ENCODE peak calls at places on chromosome 7, in seven cellular contexts. T is SK-N-SH, F is hepatocyte, V is neural progenitor cell, N is HCT116, B is OCI-LY7, R is GM23338. H is an unnamed sample.

GRCh38 chr7:135512135-135512887 is 2.4 kb upstream of the CNOT4 start:
- DNase-seq in T (peak; percentile 68), F (peak; percentile 63), V (peak; percentile 71), N (peak; percentile 78), B (peak; percentile 85), R (peak; percentile 89), H (peak; percentile 72)

GRCh38 chr7:91771394-91771793 is 109.1 kb downstream of the MTERF1 start:
- DNase-seq in T (no peak), F (no peak), V (no peak), N (no peak), B (no peak), R (no peak), H (peak; percentile 56)

GRCh38 chr7:43639858-43640491 is 57.1 kb downstream of the STK17A start:
- DNase-seq in T (no peak), F (peak; percentile 41), V (peak; percentile 87), N (no peak), B (no peak), R (no peak), H (peak; percentile 83)

GRCh38 chr7:150891740-150892139 is 39.4 kb downstream of the AOC1 start:
- DNase-seq in T (no peak), F (no peak), V (no peak), N (no peak), B (peak; percentile 74), R (no peak), H (no peak)

GRCh38 chr7:6705959-6706665 is 635 bp downstream of the ZNF12 start:
- DNase-seq in T (no peak), F (peak; percentile 66), V (peak; percentile 52), N (no peak), B (peak; percentile 42), R (peak; percentile 35), H (peak; percentile 74)

GRCh38 chr7:44505595-44505994 is 15.1 kb upstream of the NUDCD3 start:
- DNase-seq in T (no peak), F (no peak), V (no peak), N (no peak), B (no peak), R (no peak), H (no peak)

GRCh38 chr7:71694678-71695077 is 562.7 kb downstream of the GALNT17 start:
- DNase-seq in T (no peak), F (no peak), V (no peak), N (no peak), B (no peak), R (no peak), H (no peak)

GRCh38 chr7:151104411-151105235 is 18.3 kb downstream of the AGAP3 start:
- DNase-seq in T (no peak), F (no peak), V (peak; percentile 36), N (no peak), B (no peak), R (peak; percentile 91), H (peak; percentile 35)

GRCh38 chr7:115805458-115805857 is 225.1 kb downstream of the TFEC start:
- DNase-seq in T (no peak), F (no peak), V (no peak), N (no peak), B (no peak), R (no peak), H (peak; percentile 7)

GRCh38 chr7:34039033-34039432 is 133.7 kb downstream of the BMPER start:
- DNase-seq in T (no peak), F (no peak), V (no peak), N (no peak), B (no peak), R (no peak), H (peak; percentile 18)

GRCh38 chr7:127758845-127759244 is 106.9 kb downstream of the SND1 start:
- DNase-seq in T (no peak), F (no peak), V (no peak), N (no peak), B (no peak), R (no peak), H (no peak)

GRCh38 chr7:43491123-43491522 is 91.8 kb upstream of the STK17A start:
- DNase-seq in T (no peak), F (no peak), V (no peak), N (no peak), B (no peak), R (no peak), H (no peak)

GRCh38 chr7:36129048-36129534 is 24.0 kb upstream of the EEPD1 start:
- DNase-seq in T (no peak), F (peak; percentile 47), V (no peak), N (no peak), B (no peak), R (no peak), H (peak; percentile 83)

GRCh38 chr7:129990403-129991192 is 37.8 kb upstream of the UBE2H start:
- DNase-seq in T (no peak), F (no peak), V (peak; percentile 31), N (no peak), B (no peak), R (peak; percentile 32), H (peak; percentile 22)

GRCh38 chr7:26709210-26709990 is 155.0 kb downstream of the SKAP2 start:
- DNase-seq in T (no peak), F (no peak), V (no peak), N (no peak), B (no peak), R (no peak), H (no peak)

GRCh38 chr7:44811093-44811492 is 14.6 kb downstream of the PPIA start:
- DNase-seq in T (no peak), F (peak; percentile 34), V (no peak), N (no peak), B (no peak), R (no peak), H (peak; percentile 30)

GRCh38 chr7:77425151-77426051 is 9.3 kb upstream of the GSAP start:
- DNase-seq in T (peak; percentile 43), F (no peak), V (peak; percentile 77), N (peak; percentile 59), B (no peak), R (peak; percentile 73), H (peak; percentile 70)

GRCh38 chr7:80740778-80741545 is 102.5 kb downstream of the CD36 start:
- DNase-seq in T (no peak), F (no peak), V (no peak), N (no peak), B (no peak), R (peak; percentile 6), H (peak; percentile 77)

GRCh38 chr7:154672659-154673415 is 330.1 kb downstream of the PAXIP1 start:
- DNase-seq in T (no peak), F (no peak), V (no peak), N (no peak), B (no peak), R (no peak), H (no peak)

GRCh38 chr7:29957921-29958320 is 31.7 kb downstream of the SCRN1 start:
- DNase-seq in T (peak; percentile 50), F (no peak), V (no peak), N (no peak), B (peak; percentile 68), R (no peak), H (no peak)

GRCh38 chr7:149562602-149563001 is 65.0 kb upstream of the ZNF746 start:
- DNase-seq in T (no peak), F (no peak), V (no peak), N (no peak), B (no peak), R (no peak), H (peak; percentile 70)

GRCh38 chr7:33973235-33974015 is 68.1 kb downstream of the BMPER start:
- DNase-seq in T (no peak), F (no peak), V (no peak), N (no peak), B (no peak), R (no peak), H (no peak)

GRCh38 chr7:44167920-44168319 is 21.3 kb downstream of the GCK start:
- DNase-seq in T (no peak), F (no peak), V (no peak), N (no peak), B (peak; percentile 52), R (no peak), H (no peak)

GRCh38 chr7:107047902-107048782 is 3.6 kb downstream of the PRKAR2B start:
- DNase-seq in T (peak; percentile 25), F (no peak), V (no peak), N (no peak), B (peak; percentile 58), R (peak; percentile 74), H (no peak)

GRCh38 chr7:105602325-105603305 is 21.3 kb upstream of the EFCAB10 start:
- DNase-seq in T (no peak), F (no peak), V (no peak), N (no peak), B (no peak), R (no peak), H (peak; percentile 26)

GRCh38 chr7:31664890-31665289 is 22.1 kb upstream of the PPP1R17 start:
- DNase-seq in T (no peak), F (no peak), V (no peak), N (no peak), B (no peak), R (no peak), H (no peak)

GRCh38 chr7:126803990-126804389 is 448.8 kb downstream of the GRM8 start:
- DNase-seq in T (peak; percentile 59), F (peak; percentile 21), V (no peak), N (no peak), B (no peak), R (no peak), H (no peak)

GRCh38 chr7:69114374-69114773 is 483.9 kb upstream of the AUTS2 start:
- DNase-seq in T (no peak), F (no peak), V (no peak), N (no peak), B (no peak), R (no peak), H (peak; percentile 3)
- H4K20me1 ChIP-seq in T (no peaks in the 10 kb centered on the region), F (no peaks in the 10 kb centered on the region), V (no peaks in the 10 kb centered on the region), N (no peaks in the 10 kb centered on the region), B (no peaks in the 10 kb centered on the region), R (no peaks in the 10 kb centered on the region), H (no peaks in the 10 kb centered on the region)

GRCh38 chr7:100583132-100584045 is 2.5 kb downstream of the LRCH4 start:
- DNase-seq in T (no peak), F (peak; percentile 77), V (no peak), N (no peak), B (peak; percentile 82), R (peak; percentile 40), H (no peak)
- TF ChIP-seq EZH2phosphoT487 in T (no peak), F (no peak), V (no peak), N (no peak), B (no peak), R (no peak), H (no peak)

DNA sequence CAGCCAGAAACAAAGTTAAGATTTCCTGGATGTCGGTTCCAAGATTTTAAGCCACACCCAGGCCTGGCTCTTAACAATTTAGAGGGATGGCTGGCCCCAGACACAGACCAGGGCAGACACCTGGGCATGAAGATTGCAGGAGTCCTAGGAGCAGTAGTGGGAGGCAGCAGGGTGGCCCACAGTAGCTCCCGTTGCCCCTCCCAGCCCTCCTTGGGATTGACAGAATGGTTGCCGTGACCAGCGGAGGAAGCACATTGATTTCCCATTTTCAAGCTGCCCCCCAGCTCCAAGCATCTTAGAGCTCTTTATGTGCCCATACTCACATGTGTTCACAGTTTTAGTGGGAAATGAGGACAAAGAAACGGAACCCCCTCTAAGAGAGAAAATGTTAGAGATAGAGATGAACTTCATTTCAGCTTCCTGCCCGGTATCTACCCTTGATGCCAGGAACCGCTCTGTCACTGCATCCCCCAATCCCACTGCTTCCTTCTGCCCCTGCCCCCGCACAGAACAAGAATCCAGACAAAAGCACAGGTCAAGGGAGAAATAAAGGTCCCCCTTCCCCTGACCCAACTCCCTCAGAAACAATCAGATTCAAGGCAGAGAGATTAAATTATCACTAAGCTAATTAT is 101.1 kb downstream of the PLXNA4 start:
- DNase-seq in T (no peak), F (no peak), V (peak; percentile 39), N (no peak), B (no peak), R (peak; percentile 18), H (no peak)
- H2AFZ ChIP-seq in T (no peak overlapping the region), F (no peak overlapping the region), V (no peak overlapping the region), N (no peak overlapping the region), B (no peak overlapping the region), R (peak overlapping the region; percentile 83), H (no peak overlapping the region)

GRCh38 chr7:69732203-69732602 is 133.9 kb downstream of the AUTS2 start:
- DNase-seq in T (no peak), F (peak; percentile 66), V (no peak), N (no peak), B (no peak), R (peak; percentile 48), H (no peak)
- H4K20me1 ChIP-seq in T (peaks cover 46% of the 10 kb centered on the region), F (no peaks in the 10 kb centered on the region), V (peaks cover 18% of the 10 kb centered on the region), N (no peaks in the 10 kb centered on the region), B (peaks cover 37% of the 10 kb centered on the region), R (no peaks in the 10 kb centered on the region), H (no peaks in the 10 kb centered on the region)